ENCODE peak calls at places on chromosomes 5 and 9, in seven cellular contexts. M, J, P, C, S, F and A are unnamed samples.

GRCh38 chr5:77952811-77953210 is 176.7 kb upstream of the TBCA start:
- DNase-seq in M (no peak), J (peak; percentile 53), P (no peak), C (no peak), S (peak; percentile 63), F (no peak), A (no peak)

GRCh38 chr5:10702040-10702629 is 58.9 kb downstream of the DAP start:
- DNase-seq in M (no peak), J (peak; percentile 99), P (no peak), C (no peak), S (peak; percentile 89), F (peak; percentile 62), A (no peak)

GRCh38 chr5:16536246-16536645 is 70.6 kb upstream of the ZNF622 start:
- DNase-seq in M (no peak), J (peak; percentile 67), P (no peak), C (no peak), S (peak; percentile 72), F (no peak), A (no peak)

GRCh38 chr9:16670791-16671190 is 199.7 kb downstream of the BNC2 start:
- DNase-seq in M (no peak), J (no peak), P (no peak), C (no peak), S (no peak), F (no peak), A (no peak)

GRCh38 chr9:35490910-35491465 is 1.1 kb downstream of the RUSC2 start:
- DNase-seq in M (no peak), J (peak; percentile 55), P (no peak), C (no peak), S (peak; percentile 57), F (no peak), A (no peak)

GRCh38 chr9:69674741-69675438 is 2.7 kb upstream of the APBA1 start:
- DNase-seq in M (peak; percentile 65), J (peak; percentile 94), P (no peak), C (no peak), S (peak; percentile 93), F (peak; percentile 67), A (no peak)

GRCh38 chr5:151184316-151185042 is 26.9 kb upstream of the ANXA6 start:
- DNase-seq in M (no peak), J (no peak), P (no peak), C (no peak), S (peak; percentile 8), F (no peak), A (no peak)

GRCh38 chr9:347667-348292 is 133.1 kb downstream of the DOCK8 start:
- DNase-seq in M (peak; percentile 3), J (peak; percentile 24), P (no peak), C (no peak), S (peak; percentile 59), F (peak; percentile 6), A (no peak)

GRCh38 chr5:91865920-91866319 is 482.8 kb upstream of the ARRDC3 start:
- DNase-seq in M (no peak), J (peak; percentile 19), P (no peak), C (no peak), S (no peak), F (no peak), A (no peak)

GRCh38 chr5:116544542-116545241 is 29.9 kb downstream of the SEMA6A start:
- DNase-seq in M (no peak), J (no peak), P (no peak), C (no peak), S (no peak), F (no peak), A (no peak)

GRCh38 chr9:124873664-124874063 is 11.7 kb downstream of the ARPC5L start:
- DNase-seq in M (no peak), J (no peak), P (no peak), C (no peak), S (no peak), F (no peak), A (peak; percentile 50)

GRCh38 chr9:135655317-135656003 is 7.6 kb upstream of the LCN9 start:
- DNase-seq in M (no peak), J (no peak), P (no peak), C (no peak), S (no peak), F (no peak), A (no peak)

GRCh38 chr9:36382484-36382883 is 17.6 kb downstream of the RNF38 start:
- DNase-seq in M (no peak), J (no peak), P (no peak), C (no peak), S (no peak), F (no peak), A (no peak)

GRCh38 chr9:83986223-83986622 is 5.6 kb downstream of the RMI1 start:
- DNase-seq in M (no peak), J (no peak), P (no peak), C (peak; percentile 8), S (no peak), F (no peak), A (no peak)

GRCh38 chr9:86549434-86549833 is 195.2 kb upstream of the TUT7 start:
- DNase-seq in M (no peak), J (peak; percentile 70), P (no peak), C (no peak), S (peak; percentile 70), F (peak; percentile 91), A (no peak)